ENCODE peak calls at places on chromosomes 13 and 19, in four cellular contexts. G is ovary, L is fibroblast of the aortic adventitia, W is ascending aorta. X is an unnamed sample.

GRCh38 chr19:9155591-9155990 is 15.4 kb downstream of the ZNF317 start:
- DNase-seq in G (no peak), L (no peak), W (no peak), X (no peak)

GRCh38 chr19:28558783-28559182 is 654.2 kb downstream of the UQCRFS1 start:
- DNase-seq in G (no peak), L (no peak), W (no peak), X (no peak)

GRCh38 chr13:114110091-114110829 is 22.2 kb downstream of the RASA3 start:
- DNase-seq in G (no peak), L (no peak), W (no peak), X (peak)

GRCh38 chr13:110890279-110891150 is 24.4 kb downstream of the ANKRD10 start:
- DNase-seq in G (no peak), L (no peak), W (no peak), X (no peak)

GRCh38 chr13:41306271-41307150 is 4.6 kb upstream of the NAA16 start:
- DNase-seq in G (no peak), L (peak), W (no peak), X (peak)

GRCh38 chr19:23823952-23824389 is 65.3 kb upstream of the ZNF681 start:
- DNase-seq in G (no peak), L (no peak), W (no peak), X (no peak)

GRCh38 chr13:98677398-98677797 is 75.1 kb downstream of the SLC15A1 start:
- DNase-seq in G (no peak), L (peak), W (no peak), X (peak)

GRCh38 chr19:37973666-37974065 is 66.7 kb downstream of the SIPA1L3 start:
- DNase-seq in G (no peak), L (no peak), W (no peak), X (no peak)

GRCh38 chr13:107554355-107554905 is 660.9 kb downstream of the LIG4 start:
- DNase-seq in G (no peak), L (no peak), W (no peak), X (no peak)

GRCh38 chr19:30069535-30070197 is 127.6 kb downstream of the URI1 start:
- DNase-seq in G (no peak), L (no peak), W (no peak), X (no peak)

GRCh38 chr13:30371649-30372265 is 50.5 kb upstream of the UBE2L5 start:
- DNase-seq in G (no peak), L (peak), W (no peak), X (peak)

GRCh38 chr19:11286312-11286974 is 9.5 kb upstream of the TSPAN16 start:
- DNase-seq in G (no peak), L (peak), W (no peak), X (peak)

GRCh38 chr13:80214521-80214941 is 126.4 kb downstream of the SPRY2 start:
- DNase-seq in G (no peak), L (no peak), W (no peak), X (peak)

GRCh38 chr19:9128171-9128570 is 1.4 kb upstream of the OR7G3 start:
- DNase-seq in G (no peak), L (no peak), W (no peak), X (peak)

GRCh38 chr13:20824762-20825161 is 51.0 kb upstream of the EEF1AKMT1 start:
- DNase-seq in G (no peak), L (no peak), W (no peak), X (peak)

GRCh38 chr13:22717036-22717435 is 463.7 kb upstream of the SGCG start:
- DNase-seq in G (no peak), L (no peak), W (no peak), X (no peak)

GRCh38 chr19:16001481-16002312 is 52.9 kb downstream of the OR10H4 start:
- DNase-seq in G (no peak), L (peak), W (no peak), X (peak)

GRCh38 chr13:46334423-46334822 is 52.6 kb downstream of the RUBCNL start:
- DNase-seq in G (no peak), L (no peak), W (no peak), X (no peak)

GRCh38 chr13:105817011-105817410 is 718.5 kb downstream of the EFNB2 start:
- DNase-seq in G (no peak), L (no peak), W (no peak), X (no peak)

GRCh38 chr13:109100705-109101104 is 471.3 kb downstream of the MYO16 start:
- DNase-seq in G (no peak), L (no peak), W (no peak), X (no peak)

GRCh38 chr19:8262431-8262830 is 45.7 kb downstream of the CD320 start:
- DNase-seq in G (no peak), L (no peak), W (no peak), X (no peak)

GRCh38 chr13:99322297-99323103 is 15.3 kb upstream of the GPR183 start:
- DNase-seq in G (no peak), L (peak), W (no peak), X (peak)

GRCh38 chr19:2695288-2695866 is 7.1 kb downstream of the GNG7 start:
- DNase-seq in G (no peak), L (no peak), W (no peak), X (no peak)

GRCh38 chr13:103469771-103470170 is 403.6 kb upstream of the SLC10A2 start:
- DNase-seq in G (no peak), L (no peak), W (no peak), X (no peak)

GRCh38 chr19:19580417-19580816 is 38.1 kb downstream of the PBX4 start:
- DNase-seq in G (no peak), L (no peak), W (no peak), X (no peak)

GRCh38 chr19:36207605-36208252 is 6.7 kb downstream of the ZNF565 start:
- DNase-seq in G (no peak), L (no peak), W (no peak), X (no peak)

GRCh38 chr13:106087201-106087600 is 448.3 kb downstream of the EFNB2 start:
- DNase-seq in G (no peak), L (no peak), W (no peak), X (no peak)

GRCh38 chr13:69948016-69948415 is 159.6 kb upstream of the ATXN8OS start:
- DNase-seq in G (no peak), L (no peak), W (no peak), X (no peak)

GRCh38 chr13:73816702-73817101 is 317.5 kb downstream of the KLF12 start:
- DNase-seq in G (no peak), L (no peak), W (no peak), X (no peak)

GRCh38 chr19:54478677-54479266 is 5.7 kb upstream of the CDC42EP5 start:
- DNase-seq in G (no peak), L (peak), W (no peak), X (peak)

GRCh38 chr19:13493516-13494310 is 12.6 kb downstream of the CACNA1A start:
- DNase-seq in G (no peak), L (peak), W (no peak), X (no peak)

GRCh38 chr13:99412856-99413255 is 88.4 kb upstream of the TM9SF2 start:
- DNase-seq in G (no peak), L (no peak), W (no peak), X (no peak)

GRCh38 chr13:97720881-97721280 is 232.6 kb upstream of the IPO5 start:
- DNase-seq in G (no peak), L (no peak), W (no peak), X (no peak)

GRCh38 chr19:33876619-33877018 is 79.9 kb downstream of the KCTD15 start:
- DNase-seq in G (no peak), L (no peak), W (no peak), X (no peak)

GRCh38 chr13:20873348-20873747 is 29.2 kb downstream of the XPO4 start:
- DNase-seq in G (no peak), L (peak), W (no peak), X (peak)

GRCh38 chr13:113785051-113786010 is 26.3 kb downstream of the TMEM255B start:
- DNase-seq in G (no peak), L (peak), W (no peak), X (peak)

GRCh38 chr13:50574731-50575130 is 268.8 kb downstream of the DLEU7 start:
- DNase-seq in G (no peak), L (peak), W (no peak), X (peak)

GRCh38 chr13:108957369-108958012 is 328.1 kb downstream of the MYO16 start:
- DNase-seq in G (no peak), L (peak), W (no peak), X (peak)

GRCh38 chr13:113749956-113750355 is 9.1 kb upstream of the TMEM255B start:
- DNase-seq in G (no peak), L (no peak), W (no peak), X (no peak)

GRCh38 chr19:6271251-6271650 is 8.5 kb downstream of the MLLT1 start:
- DNase-seq in G (peak), L (no peak), W (no peak), X (no peak)
- H3K4me3 ChIP-seq in G (peak), L (peak), W (peak), X (no peak)

GRCh38 chr19:50705422-50706019 is 14.1 kb downstream of the SHANK1 start:
- DNase-seq in G (no peak), L (peak), W (no peak), X (peak)
- H3K4me3 ChIP-seq in G (no peak), L (no peak), W (no peak), X (no peak)

DNA sequence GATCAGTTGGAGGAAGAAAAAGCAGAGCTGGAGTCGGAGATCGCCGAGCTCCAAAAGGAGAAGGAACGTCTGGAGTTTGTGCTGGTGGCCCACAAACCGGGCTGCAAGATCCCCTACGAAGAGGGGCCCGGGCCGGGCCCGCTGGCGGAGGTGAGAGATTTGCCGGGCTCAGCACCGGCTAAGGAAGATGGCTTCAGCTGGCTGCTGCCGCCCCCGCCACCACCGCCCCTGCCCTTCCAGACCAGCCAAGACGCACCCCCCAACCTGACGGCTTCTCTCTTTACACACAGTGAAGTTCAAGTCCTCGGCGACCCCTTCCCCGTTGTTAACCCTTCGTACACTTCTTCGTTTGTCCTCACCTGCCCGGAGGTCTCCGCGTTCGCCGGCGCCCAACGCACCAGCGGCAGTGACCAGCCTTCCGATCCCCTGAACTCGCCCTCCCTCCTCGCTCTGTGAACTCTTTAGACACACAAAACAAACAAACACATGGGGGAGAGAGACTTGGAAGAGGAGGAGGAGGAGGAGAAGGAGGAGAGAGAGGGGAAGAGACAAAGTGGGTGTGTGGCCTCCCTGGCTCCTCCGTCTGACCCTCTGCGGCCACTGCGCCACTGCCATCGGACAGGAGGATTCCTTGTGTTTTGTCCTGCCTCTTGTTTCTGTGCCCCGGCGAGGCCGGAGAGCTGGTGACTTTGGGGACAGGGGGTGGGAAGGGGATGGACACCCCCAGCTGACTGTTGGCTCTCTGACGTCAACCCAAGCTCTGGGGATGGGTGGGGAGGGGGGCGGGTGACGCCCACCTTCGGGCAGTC is 5.0 kb downstream of the FOSB start:
- DNase-seq in G (no peak), L (no peak), W (no peak), X (peak)
- H3K4me3 ChIP-seq in G (no peak), L (no peak), W (no peak), X (peak)

GRCh38 chr19:35206379-35206778 is 22.2 kb downstream of the FAM187B start:
- DNase-seq in G (no peak), L (no peak), W (no peak), X (no peak)
- H3K4me3 ChIP-seq in G (no peak), L (no peak), W (no peak), X (no peak)

GRCh38 chr19:47093254-47093653 is 20.3 kb downstream of the ZC3H4 start:
- DNase-seq in G (no peak), L (no peak), W (no peak), X (no peak)
- H3K4me3 ChIP-seq in G (no peak), L (no peak), W (no peak), X (no peak)

GRCh38 chr19:49788857-49789256 is 22.1 kb downstream of the AP2A1 start:
- DNase-seq in G (no peak), L (no peak), W (no peak), X (no peak)

GRCh38 chr19:49790866-49791265 is 22.2 kb downstream of the FUZ start:
- DNase-seq in G (peak), L (peak), W (no peak), X (no peak)

GRCh38 chr19:49793561-49793840 is 19.6 kb downstream of the FUZ start:
- DNase-seq in G (no peak), L (no peak), W (no peak), X (no peak)

GRCh38 chr19:49792829-49793560 is 20.1 kb downstream of the FUZ start:
- DNase-seq in G (no peak), L (no peak), W (no peak), X (no peak)

DNA sequence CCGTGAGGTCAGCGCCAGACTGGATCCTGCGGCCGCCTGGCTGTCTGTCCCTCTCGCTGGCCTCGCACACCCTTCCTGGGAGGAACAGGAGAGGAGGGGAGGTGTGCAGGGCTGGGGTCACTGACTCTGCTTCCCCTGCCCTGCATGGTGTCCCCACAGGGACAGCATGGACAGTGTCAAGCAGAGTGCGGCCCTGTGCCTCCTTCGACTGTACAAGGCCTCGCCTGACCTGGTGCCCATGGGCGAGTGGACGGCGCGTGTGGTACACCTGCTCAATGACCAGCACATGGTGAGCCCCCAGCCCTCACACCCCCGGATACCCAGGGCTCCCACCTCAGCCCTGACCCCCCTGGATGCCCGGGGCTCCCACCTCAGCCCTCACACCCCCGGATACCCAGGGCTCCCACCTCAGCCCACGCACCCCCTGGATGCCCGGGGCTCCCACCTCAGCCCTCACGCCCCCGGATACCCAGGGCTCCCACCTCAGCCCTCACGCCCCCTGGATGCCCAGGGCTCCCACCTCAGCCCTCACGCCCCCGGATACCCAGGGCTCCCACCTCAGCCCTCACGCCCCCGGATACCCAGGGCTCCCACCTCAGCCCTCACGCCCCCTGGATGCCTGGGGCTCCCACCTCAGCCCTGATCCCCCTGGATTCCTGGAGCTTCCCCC is 21.2 kb downstream of the FUZ start:
- DNase-seq in G (no peak), L (no peak), W (no peak), X (no peak)
- H3K4me3 ChIP-seq in G (no peak), L (no peak), W (no peak), X (no peak)

DNA sequence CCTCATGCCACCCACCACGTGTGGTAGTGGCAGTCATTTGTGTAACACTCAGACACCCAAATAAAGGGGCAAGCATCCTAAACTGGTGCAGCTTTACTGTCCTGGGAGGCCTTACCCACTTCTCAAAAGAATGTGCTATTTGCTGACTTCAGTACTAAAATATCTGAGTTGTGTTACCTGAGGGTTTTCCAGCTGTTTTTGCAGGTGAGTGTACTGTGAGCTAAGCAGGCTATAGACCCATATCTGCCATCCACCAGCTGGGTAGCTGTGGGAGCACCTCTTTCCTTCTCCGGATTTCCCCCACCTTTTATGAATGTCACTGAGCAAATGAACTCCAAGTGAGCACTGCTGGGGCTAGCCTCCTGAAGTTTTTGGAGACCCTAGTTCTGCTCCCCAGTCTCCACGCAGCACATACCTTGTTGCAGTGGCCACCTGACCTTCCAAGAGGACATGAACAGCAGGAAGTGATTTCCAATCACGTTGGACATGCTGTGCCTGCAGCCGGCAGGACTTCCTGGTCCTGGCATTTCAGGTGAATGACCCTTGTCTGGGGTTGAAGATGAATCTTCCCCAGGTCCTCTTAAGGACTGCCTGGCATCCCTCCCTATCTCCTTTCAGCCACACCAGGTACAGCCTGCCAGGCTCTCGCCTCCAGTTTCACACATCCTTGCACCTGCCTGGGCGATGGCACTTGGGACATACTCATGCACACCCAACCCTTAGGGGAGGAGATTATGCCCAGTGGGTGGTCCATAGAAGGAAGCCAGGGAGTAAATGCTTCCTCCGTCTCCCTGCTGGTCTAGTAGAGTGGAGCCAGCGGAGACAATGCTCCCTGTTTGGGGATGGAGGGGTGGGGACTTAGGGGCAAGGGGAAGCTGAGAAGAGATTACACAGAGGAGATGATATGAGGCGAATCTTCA is 109.5 kb upstream of the SPATA13 start:
- DNase-seq in G (no peak), L (no peak), W (no peak), X (no peak)
- H3K4me3 ChIP-seq in G (no peak), L (no peak), W (no peak), X (no peak)

GRCh38 chr19:48443262-48443661 is 2.5 kb upstream of the GRWD1 start:
- DNase-seq in G (no peak), L (no peak), W (no peak), X (no peak)
- H3K4me3 ChIP-seq in G (no peak), L (no peak), W (peak), X (no peak)

GRCh38 chr13:78993792-78994191 is 334.8 kb upstream of the OBI1 start:
- DNase-seq in G (no peak), L (no peak), W (no peak), X (no peak)

GRCh38 chr13:78998736-78999135 is 339.8 kb upstream of the OBI1 start:
- DNase-seq in G (no peak), L (no peak), W (no peak), X (no peak)

GRCh38 chr13:78999494-78999893 is 340.5 kb upstream of the OBI1 start:
- DNase-seq in G (no peak), L (no peak), W (no peak), X (no peak)

GRCh38 chr13:79003989-79004550 is 345.1 kb upstream of the OBI1 start:
- DNase-seq in G (no peak), L (no peak), W (no peak), X (no peak)

GRCh38 chr13:78997902-78998654 is 339.1 kb upstream of the OBI1 start:
- DNase-seq in G (no peak), L (no peak), W (no peak), X (no peak)
- H3K4me3 ChIP-seq in G (no peak), L (no peak), W (no peak), X (no peak)

GRCh38 chr13:23789576-23790346 is 99.4 kb downstream of the MIPEP start:
- DNase-seq in G (no peak), L (peak), W (no peak), X (no peak)
- H3K4me3 ChIP-seq in G (no peak), L (no peak), W (no peak), X (no peak)

X was measured in astrocyte of the spinal cord.